ENCODE peak calls at places on chromosomes 5 and 9, in nine cellular contexts. S, P, C, L, H, Y, O, N and B are unnamed samples.
A peak's percentile ranks its signal among the peaks of the same experiment; 100 is the strongest.

GRCh38 chr9:121328876-121329681 is 41.0 kb downstream of the STOM start:
- DNase-seq in Y (no peak), N (no peak), H (no peak), P (no peak), S (no peak), O (no peak), C (no peak), L (no peak), B (no peak)

GRCh38 chr5:53476531-53477480 is 3.6 kb upstream of the FST start:
- DNase-seq in P (no peak), L (no peak), N (no peak), C (no peak), O (no peak), S (no peak), Y (no peak), H (no peak), B (no peak)

GRCh38 chr9:8863886-8864881 is 1064.6 kb upstream of the DMAC1 start:
- DNase-seq in C (no peak), P (no peak), O (peak; percentile 59), L (peak; percentile 54), N (no peak), S (peak; percentile 64), H (peak; percentile 75), Y (no peak), B (peak; percentile 26)

GRCh38 chr5:154505567-154505966 is 27.5 kb upstream of the HAND1 start:
- DNase-seq in H (no peak), C (no peak), Y (no peak), N (peak; percentile 36), L (no peak), O (no peak), S (no peak), P (no peak), B (peak; percentile 49)

GRCh38 chr5:34897646-34898045 is 17.7 kb downstream of the RAD1 start:
- DNase-seq in O (no peak), N (no peak), L (no peak), S (no peak), H (no peak), C (no peak), P (no peak), Y (no peak), B (no peak)

GRCh38 chr5:123813937-123814624 is 302.1 kb downstream of the CSNK1G3 start:
- DNase-seq in H (peak; percentile 58), P (no peak), C (no peak), O (peak; percentile 49), Y (peak; percentile 29), S (peak; percentile 31), N (no peak), L (peak; percentile 53), B (no peak)

GRCh38 chr5:140261403-140262171 is 41.3 kb downstream of the PFDN1 start:
- DNase-seq in L (peak; percentile 86), N (no peak), P (peak; percentile 83), O (peak; percentile 85), H (peak; percentile 85), S (peak; percentile 86), C (peak; percentile 81), Y (no peak), B (no peak)

GRCh38 chr9:127833555-127833954 is 20.9 kb downstream of the ENG start:
- DNase-seq in L (peak; percentile 48), P (no peak), S (peak; percentile 57), C (no peak), H (peak; percentile 69), N (no peak), Y (no peak), O (no peak), B (no peak)

DNA sequence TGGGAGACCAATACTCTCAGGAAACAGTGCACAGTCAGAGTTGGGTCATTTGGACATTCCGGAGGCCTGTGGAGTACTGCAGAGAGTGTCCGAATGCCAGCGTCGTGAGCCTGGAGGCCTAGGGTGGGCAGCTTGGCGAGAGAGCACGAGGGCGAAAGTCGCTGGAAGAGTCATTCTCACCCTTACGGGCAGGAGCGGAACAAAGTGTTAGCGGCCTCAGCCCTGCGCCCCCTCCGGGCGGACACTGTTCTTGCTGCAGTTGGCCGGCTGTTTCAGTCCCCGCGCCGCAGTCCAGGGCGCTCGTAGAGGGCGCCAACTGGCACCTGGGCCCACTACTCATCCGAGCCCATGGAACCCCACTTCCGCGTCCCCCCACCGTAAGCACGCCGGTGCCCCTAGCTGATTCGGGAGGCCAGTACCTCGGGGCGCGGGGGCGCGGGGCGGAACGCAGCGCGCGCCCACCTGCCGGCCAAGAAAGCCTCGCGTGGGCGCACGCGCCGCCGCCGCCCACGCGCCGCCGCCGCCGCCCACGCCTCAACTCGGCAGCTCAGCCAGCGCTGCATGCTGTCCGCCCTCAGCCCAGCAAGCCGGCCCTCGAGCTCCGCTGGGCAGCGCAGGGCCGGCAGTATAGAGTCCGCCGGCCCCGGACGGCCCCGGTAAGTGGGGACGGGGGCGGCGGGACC is 99.7 kb upstream of the CCL21 start:
- DNase-seq in P (peak; percentile 8), Y (no peak), N (peak; percentile 83), C (no peak), L (peak; percentile 3), H (peak; percentile 44), S (peak; percentile 23), O (no peak), B (peak; percentile 90)
- TF ChIP-seq CTCF in P (no peak), Y (no peak), N (no peak), C (peak; percentile 46), L (peak; percentile 14), H (peak; percentile 57), S (peak; percentile 42), O (peak; percentile 44), B (peak; percentile 64)

GRCh38 chr5:164324239-164324638 is 818.8 kb downstream of the MAT2B start:
- DNase-seq in S (no peak), L (no peak), Y (no peak), H (no peak), N (no peak), C (no peak), O (no peak), P (no peak), B (no peak)
- TF ChIP-seq CTCF in S (no peak), L (no peak), Y (no peak), H (no peak), N (no peak), C (no peak), O (no peak), P (no peak), B (no peak)

GRCh38 chr9:92706218-92706940 is 36.4 kb upstream of the IPPK start:
- DNase-seq in P (peak; percentile 35), O (no peak), C (no peak), Y (peak; percentile 62), S (peak; percentile 30), L (no peak), H (peak; percentile 39), N (peak; percentile 76), B (peak; percentile 81)
- TF ChIP-seq CTCF in P (no peak), O (peak; percentile 28), C (peak; percentile 51), Y (peak; percentile 62), S (peak; percentile 46), L (no peak), H (peak; percentile 44), N (no peak), B (peak; percentile 93)

DNA sequence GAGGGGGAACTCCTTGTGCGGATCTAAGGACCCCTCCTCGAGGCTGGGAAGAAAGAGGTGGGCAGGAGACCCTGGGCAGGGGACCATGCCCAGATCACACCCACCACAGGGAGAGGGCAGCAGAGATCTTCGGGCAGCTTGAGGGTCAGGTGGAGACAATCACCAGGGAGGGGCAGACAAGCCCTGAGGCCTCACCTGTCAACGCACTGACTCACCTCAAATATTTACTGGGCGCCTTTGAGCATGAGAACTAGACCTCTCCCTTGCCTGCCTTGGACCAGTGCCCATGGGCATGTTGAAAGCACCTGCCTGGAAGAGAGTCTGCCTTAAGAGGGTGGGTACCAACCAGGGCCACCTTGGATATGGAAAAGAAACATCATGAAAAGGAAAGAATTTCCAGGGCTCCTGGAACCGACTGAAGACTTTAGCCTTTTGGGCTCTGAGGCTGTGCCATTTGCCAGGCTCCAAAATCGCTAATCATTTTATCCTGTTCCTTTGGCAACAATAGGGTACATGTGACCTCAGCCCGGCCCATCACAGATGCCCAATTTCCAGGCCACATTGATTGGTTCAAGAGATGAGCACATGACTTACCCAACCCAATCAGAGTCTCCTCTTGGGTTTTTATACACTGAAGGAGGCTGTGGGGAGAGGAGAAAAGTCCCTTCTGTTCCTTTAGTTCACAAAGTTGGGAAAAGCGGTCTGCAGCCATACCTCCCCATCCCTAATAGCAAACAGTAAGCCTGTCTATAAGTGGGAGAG is 10.4 kb upstream of the SPINK4 start:
- DNase-seq in H (no peak), L (no peak), C (no peak), O (no peak), S (no peak), N (peak; percentile 26), Y (no peak), P (peak; percentile 98), B (peak; percentile 33)
- TF ChIP-seq CTCF in H (no peak), L (no peak), C (no peak), O (no peak), S (no peak), N (no peak), Y (peak; percentile 4), P (peak; percentile 97), B (peak; percentile 69)

DNA sequence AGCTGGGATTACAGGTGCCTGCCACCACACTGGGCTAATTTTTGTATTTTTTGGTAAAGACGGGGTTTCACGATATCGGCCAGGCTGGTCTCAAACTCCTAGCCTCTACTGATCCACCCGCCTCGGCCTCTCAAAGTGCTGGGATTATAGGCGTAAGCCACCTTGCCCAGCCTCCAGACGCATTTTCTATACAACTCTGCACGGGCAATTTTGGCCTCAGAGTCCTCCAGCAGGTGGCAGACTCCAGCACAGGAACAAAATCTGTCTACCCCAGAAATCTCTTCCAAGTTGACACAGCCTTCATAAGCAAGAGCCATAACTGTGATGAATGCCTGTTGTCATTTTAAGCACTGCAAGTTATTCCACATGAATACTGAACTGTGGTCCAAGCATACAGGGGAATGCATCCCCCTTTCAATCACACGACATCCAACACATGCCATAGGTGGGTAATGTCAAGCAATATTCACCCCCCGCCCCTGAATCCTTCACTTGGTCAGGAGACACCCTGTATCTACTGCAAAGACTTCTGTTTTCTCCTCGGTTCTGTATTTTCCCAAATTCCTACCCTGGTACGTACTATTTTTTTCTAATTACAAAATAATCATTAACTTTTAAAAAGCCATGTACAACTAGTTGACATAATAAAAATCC is 50.8 kb downstream of the ALDH7A1 start:
- DNase-seq in H (peak; percentile 52), S (peak; percentile 62), Y (peak; percentile 75), C (no peak), L (peak; percentile 42), N (peak; percentile 45), P (peak; percentile 58), O (no peak), B (peak; percentile 69)
- TF ChIP-seq CTCF in H (peak; percentile 61), S (peak; percentile 74), Y (peak; percentile 80), C (peak; percentile 41), L (peak; percentile 46), N (peak; percentile 37), P (peak; percentile 54), O (peak; percentile 76), B (peak; percentile 74)